ENCODE peak calls at places on chromosomes 13 and 19, in four cellular contexts. E is effector memory CD8-positive, alpha-beta T cell; P is HEK293T; O is NCI-H1417. X is an unnamed sample.

GRCh38 chr13:27372896-27373295 is 51.5 kb upstream of the GTF3A start:
- DNase-seq in E (no peak), O (peak), P (no peak), X (no peak)

GRCh38 chr13:33761744-33762143 is 56.2 kb upstream of the RFC3 start:
- DNase-seq in P (peak), O (peak), E (no peak), X (no peak)

GRCh38 chr19:29449371-29449770 is 76.4 kb upstream of the VSTM2B start:
- DNase-seq in O (no peak), E (no peak), P (no peak), X (no peak)

GRCh38 chr19:1239796-1240737 is 1.5 kb upstream of the ATP5F1D start:
- DNase-seq in E (peak), O (peak), P (peak), X (peak)

GRCh38 chr19:48635263-48635965 is 1.8 kb downstream of the DBP start:
- DNase-seq in P (peak), E (peak), O (peak), X (peak)

GRCh38 chr13:98216135-98216565 is 39.1 kb upstream of the RNF113B start:
- DNase-seq in P (peak), E (no peak), O (peak), X (no peak)

GRCh38 chr19:18438331-18439024 is 545 bp upstream of the ISYNA1 start:
- DNase-seq in E (peak), P (peak), O (no peak), X (no peak)

GRCh38 chr13:58369941-58370340 is 738.4 kb downstream of the PCDH17 start:
- DNase-seq in E (no peak), P (no peak), O (no peak), X (no peak)

GRCh38 chr19:34692541-34692940 is 15.1 kb downstream of the ZNF302 start:
- DNase-seq in O (no peak), P (no peak), E (no peak), X (no peak)